ENCODE peak calls at places on chromosomes 6 and 20, in four cellular contexts. Y is GM12878, O is HepG2, X is WTC11. Z is an unnamed sample.

GRCh38 chr6:158958504-158959386 is 41.3 kb downstream of the RSPH3 start:
- DNase-seq in Y (no peak), O (peak), X (no peak), Z (no peak)

GRCh38 chr20:38141154-38141888 is 23.7 kb downstream of the TGM2 start:
- DNase-seq in Y (no peak), O (no peak), X (no peak), Z (peak)

GRCh38 chr6:21899708-21900107 is 306.2 kb downstream of the SOX4 start:
- DNase-seq in Y (no peak), O (no peak), X (no peak), Z (no peak)

GRCh38 chr6:119479860-119480655 is 130.5 kb upstream of the MAN1A1 start:
- DNase-seq in Y (no peak), O (no peak), X (no peak), Z (peak)

GRCh38 chr6:127058027-127058426 is 60.4 kb upstream of the RSPO3 start:
- DNase-seq in Y (no peak), O (no peak), X (no peak), Z (no peak)

GRCh38 chr6:41021832-41022231 is 17.2 kb downstream of the UNC5CL start:
- DNase-seq in Y (no peak), O (peak), X (peak), Z (no peak)

GRCh38 chr6:112502348-112503130 is 155.4 kb downstream of the RFPL4B start:
- DNase-seq in Y (no peak), O (no peak), X (no peak), Z (no peak)

GRCh38 chr6:29941476-29941875 is 856 bp upstream of the HLA-A start:
- DNase-seq in Y (no peak), O (no peak), X (no peak), Z (no peak)

GRCh38 chr6:51473996-51474975 is 613.1 kb downstream of the PKHD1 start:
- DNase-seq in Y (no peak), O (no peak), X (no peak), Z (no peak)

GRCh38 chr20:10784337-10785183 is 110.8 kb upstream of the JAG1 start:
- DNase-seq in Y (no peak), O (no peak), X (no peak), Z (no peak)

GRCh38 chr20:56552911-56553629 is 20.0 kb downstream of the FAM209B start:
- DNase-seq in Y (peak), O (no peak), X (no peak), Z (no peak)

GRCh38 chr6:38262041-38262440 is 377.7 kb downstream of the BTBD9 start:
- DNase-seq in Y (no peak), O (peak), X (no peak), Z (no peak)

GRCh38 chr6:133166706-133167105 is 74.5 kb upstream of the EYA4 start:
- DNase-seq in Y (no peak), O (no peak), X (no peak), Z (no peak)

GRCh38 chr20:23138682-23139081 is 52.6 kb upstream of the CD93 start:
- DNase-seq in Y (no peak), O (no peak), X (no peak), Z (no peak)

GRCh38 chr20:54088430-54088829 is 18.0 kb upstream of the BCAS1 start:
- DNase-seq in Y (no peak), O (no peak), X (no peak), Z (no peak)

GRCh38 chr20:34859367-34859766 is 13.3 kb downstream of the GGT7 start:
- DNase-seq in Y (no peak), O (no peak), X (no peak), Z (peak)

GRCh38 chr6:95578106-95578410 is 723 bp downstream of the MANEA start:
- DNase-seq in Y (no peak), O (peak), X (no peak), Z (peak)

GRCh38 chr6:20060252-20060651 is 152.0 kb downstream of the MBOAT1 start:
- DNase-seq in Y (no peak), O (no peak), X (no peak), Z (no peak)

GRCh38 chr20:51750037-51750769 is 18.0 kb downstream of the ATP9A start:
- DNase-seq in Y (no peak), O (peak), X (no peak), Z (no peak)

GRCh38 chr20:13638162-13638495 is 603 bp downstream of the TASP1 start:
- DNase-seq in Y (no peak), O (peak), X (no peak), Z (no peak)

GRCh38 chr20:17618673-17619013 is 48.8 kb downstream of the DSTN start:
- DNase-seq in Y (no peak), O (no peak), X (no peak), Z (no peak)

GRCh38 chr6:24283043-24283985 is 74.5 kb downstream of the DCDC2 start:
- DNase-seq in Y (peak), O (peak), X (peak), Z (peak)
- TF ChIP-seq NR2C2 in Y (no peak), O (no peak), X (no peak), Z (no peak)

GRCh38 chr6:46217671-46218131 is 46.9 kb upstream of the ENPP5 start:
- DNase-seq in Y (peak), O (no peak), X (no peak), Z (no peak)
- TF ChIP-seq NR2C2 in Y (no peak), O (no peak), X (no peak), Z (no peak)

GRCh38 chr6:170555305-170555704 is 1.1 kb downstream of the TBP start:
- DNase-seq in Y (no peak), O (no peak), X (no peak), Z (no peak)

GRCh38 chr6:170554086-170554887 is at the start of gene TBP:
- DNase-seq in Y (peak), O (peak), X (peak), Z (peak)

GRCh38 chr6:170554888-170555137 is 644 bp downstream of the TBP start:
- DNase-seq in Y (no peak), O (no peak), X (no peak), Z (no peak)

GRCh38 chr6:170552765-170553685 is at the start of gene PSMB1:
- DNase-seq in Y (peak), O (peak), X (peak), Z (peak)

DNA sequence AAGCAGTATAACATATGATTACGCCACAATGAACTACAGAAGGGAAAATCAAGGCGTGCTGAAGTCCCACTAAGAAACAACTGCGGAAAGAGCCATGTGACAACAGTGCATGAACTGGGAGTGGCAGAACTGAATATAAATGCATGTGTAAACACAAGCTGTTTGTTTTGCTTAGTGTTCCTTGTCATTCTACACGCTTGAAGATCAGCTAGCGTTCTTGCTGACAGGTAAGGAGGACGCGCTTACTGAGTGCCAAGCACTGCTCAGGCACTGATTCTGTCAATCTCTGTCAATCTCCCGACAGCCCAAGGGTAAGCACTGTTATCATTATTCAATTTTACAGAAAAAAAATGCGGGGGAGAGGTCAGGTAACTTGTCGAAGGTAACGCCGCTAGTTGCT is 483 bp upstream of the TBP start:
- DNase-seq in Y (no peak), O (no peak), X (peak), Z (no peak)
- TF ChIP-seq NR2C2 in Y (no peak), O (no peak), X (no peak), Z (no peak)

DNA sequence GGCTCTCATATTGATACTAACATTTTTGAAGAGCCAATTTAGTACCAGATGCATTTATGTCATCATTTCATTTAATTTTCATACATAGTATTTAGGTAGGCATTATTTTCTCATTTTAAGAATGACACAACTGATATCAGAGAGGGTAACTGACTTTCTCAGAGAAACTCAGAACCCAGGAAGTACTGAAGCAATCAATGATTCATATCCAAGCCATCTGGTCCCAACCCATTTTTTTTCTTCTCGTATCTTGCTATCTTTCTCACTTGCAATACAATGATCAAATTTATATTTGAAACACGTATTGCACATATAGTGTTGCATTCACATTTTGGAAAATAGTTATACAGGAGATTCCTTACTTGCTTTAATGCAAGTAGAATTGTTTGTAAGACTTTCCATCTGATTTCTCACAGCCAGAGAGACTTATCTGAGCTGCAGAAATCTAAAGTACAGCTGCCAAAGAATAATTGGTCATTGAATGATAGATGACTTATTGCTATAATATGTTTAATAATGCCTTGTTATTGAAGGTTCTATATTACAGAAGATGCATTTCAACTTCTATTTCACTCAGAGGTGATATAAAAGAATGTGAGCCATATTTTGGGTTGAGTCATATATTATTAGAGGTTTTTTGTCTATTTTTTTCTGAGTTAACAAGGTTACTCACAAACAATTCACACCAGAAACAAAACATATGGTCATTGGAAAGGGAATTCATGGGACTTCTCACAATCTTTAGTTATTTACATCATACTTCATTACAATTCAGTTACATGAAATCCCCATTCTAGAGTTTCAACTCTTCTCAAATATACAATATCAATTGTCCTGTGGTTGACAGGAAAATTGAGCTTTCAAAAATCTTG is 337.5 kb upstream of the CITED2 start:
- DNase-seq in Y (no peak), O (no peak), X (no peak), Z (no peak)
- TF ChIP-seq NR2C2 in Y (no peak), O (no peak), X (no peak), Z (no peak)

GRCh38 chr6:147088861-147089260 is 115.4 kb upstream of the STXBP5 start:
- DNase-seq in Y (no peak), O (no peak), X (no peak), Z (no peak)

GRCh38 chr6:147087641-147088040 is 116.6 kb upstream of the STXBP5 start:
- DNase-seq in Y (no peak), O (no peak), X (no peak), Z (no peak)
- TF ChIP-seq NR2C2 in Y (no peak), O (no peak), X (no peak), Z (no peak)

Z was measured in K562.